ENCODE peak calls at places on chromosomes 1 and 21, in eight cellular contexts. One of them, this sample, is unnamed.
A peak's percentile ranks its signal among the peaks of the same experiment; 100 is the strongest.

GRCh38 chr21:34894401-34894800 is 154.7 kb downstream of the RUNX1 start:
- DNase-seq in RWPE2: no peak
- DNase-seq in CD8-positive, alpha-beta memory T cell: no peak
- DNase-seq in left lung: no peak
- DNase-seq in BJ: no peak
- DNase-seq in kidney epithelial cell: no peak
- DNase-seq in brain microvascular endothelial cell: no peak
- DNase-seq in astrocyte of the spinal cord: no peak
- DNase-seq in this sample: peak; percentile 75

GRCh38 chr1:39732730-39733129 is 6.0 kb upstream of the PPIE start:
- DNase-seq in RWPE2: no peak
- DNase-seq in CD8-positive, alpha-beta memory T cell: no peak
- DNase-seq in left lung: no peak
- DNase-seq in BJ: no peak
- DNase-seq in kidney epithelial cell: no peak
- DNase-seq in brain microvascular endothelial cell: no peak
- DNase-seq in astrocyte of the spinal cord: no peak
- DNase-seq in this sample: no peak

GRCh38 chr1:162218975-162219374 is 149.5 kb downstream of the NOS1AP start:
- DNase-seq in RWPE2: no peak
- DNase-seq in CD8-positive, alpha-beta memory T cell: no peak
- DNase-seq in left lung: no peak
- DNase-seq in BJ: no peak
- DNase-seq in kidney epithelial cell: no peak
- DNase-seq in brain microvascular endothelial cell: no peak
- DNase-seq in astrocyte of the spinal cord: no peak
- DNase-seq in this sample: no peak

GRCh38 chr1:92916899-92917298 is 44.4 kb downstream of the DIPK1A start:
- DNase-seq in RWPE2: no peak
- DNase-seq in CD8-positive, alpha-beta memory T cell: no peak
- DNase-seq in left lung: no peak
- DNase-seq in BJ: no peak
- DNase-seq in kidney epithelial cell: no peak
- DNase-seq in brain microvascular endothelial cell: no peak
- DNase-seq in astrocyte of the spinal cord: no peak
- DNase-seq in this sample: no peak

GRCh38 chr1:13812456-13813397 is 112.7 kb downstream of the PRDM2 start:
- DNase-seq in RWPE2: no peak
- DNase-seq in CD8-positive, alpha-beta memory T cell: no peak
- DNase-seq in left lung: no peak
- DNase-seq in BJ: no peak
- DNase-seq in kidney epithelial cell: peak; percentile 32
- DNase-seq in brain microvascular endothelial cell: no peak
- DNase-seq in astrocyte of the spinal cord: no peak
- DNase-seq in this sample: no peak

GRCh38 chr1:110752941-110753725 is 78.4 kb upstream of the KCNA3 start:
- DNase-seq in RWPE2: no peak
- DNase-seq in CD8-positive, alpha-beta memory T cell: no peak
- DNase-seq in left lung: no peak
- DNase-seq in BJ: no peak
- DNase-seq in kidney epithelial cell: no peak
- DNase-seq in brain microvascular endothelial cell: no peak
- DNase-seq in astrocyte of the spinal cord: no peak
- DNase-seq in this sample: no peak

GRCh38 chr1:22978299-22978698 is 5.6 kb upstream of the LACTBL1 start:
- DNase-seq in RWPE2: no peak
- DNase-seq in CD8-positive, alpha-beta memory T cell: no peak
- DNase-seq in left lung: no peak
- DNase-seq in BJ: no peak
- DNase-seq in kidney epithelial cell: peak; percentile 31
- DNase-seq in brain microvascular endothelial cell: peak; percentile 15
- DNase-seq in astrocyte of the spinal cord: peak; percentile 34
- DNase-seq in this sample: no peak

GRCh38 chr21:42346866-42347600 is 3.8 kb downstream of the TFF2 start:
- DNase-seq in RWPE2: no peak
- DNase-seq in CD8-positive, alpha-beta memory T cell: no peak
- DNase-seq in left lung: no peak
- DNase-seq in BJ: no peak
- DNase-seq in kidney epithelial cell: no peak
- DNase-seq in brain microvascular endothelial cell: no peak
- DNase-seq in astrocyte of the spinal cord: no peak
- DNase-seq in this sample: no peak

GRCh38 chr1:201898992-201899391 is 10.3 kb downstream of the SHISA4 start:
- DNase-seq in RWPE2: no peak
- DNase-seq in CD8-positive, alpha-beta memory T cell: no peak
- DNase-seq in left lung: peak; percentile 68
- DNase-seq in BJ: no peak
- DNase-seq in kidney epithelial cell: no peak
- DNase-seq in brain microvascular endothelial cell: no peak
- DNase-seq in astrocyte of the spinal cord: no peak
- DNase-seq in this sample: no peak

GRCh38 chr1:214337015-214337414 is 56.1 kb downstream of the SMYD2 start:
- DNase-seq in RWPE2: no peak
- DNase-seq in CD8-positive, alpha-beta memory T cell: no peak
- DNase-seq in left lung: no peak
- DNase-seq in BJ: no peak
- DNase-seq in kidney epithelial cell: no peak
- DNase-seq in brain microvascular endothelial cell: no peak
- DNase-seq in astrocyte of the spinal cord: no peak
- DNase-seq in this sample: no peak

GRCh38 chr1:12088607-12089006 is 25.5 kb downstream of the TNFRSF8 start:
- DNase-seq in RWPE2: no peak
- DNase-seq in CD8-positive, alpha-beta memory T cell: peak; percentile 26
- DNase-seq in left lung: no peak
- DNase-seq in BJ: no peak
- DNase-seq in kidney epithelial cell: no peak
- DNase-seq in brain microvascular endothelial cell: no peak
- DNase-seq in astrocyte of the spinal cord: no peak
- DNase-seq in this sample: peak; percentile 92

GRCh38 chr1:25039229-25039628 is 109.2 kb upstream of the RUNX3 start:
- DNase-seq in RWPE2: no peak
- DNase-seq in CD8-positive, alpha-beta memory T cell: no peak
- DNase-seq in left lung: no peak
- DNase-seq in BJ: no peak
- DNase-seq in kidney epithelial cell: no peak
- DNase-seq in brain microvascular endothelial cell: no peak
- DNase-seq in astrocyte of the spinal cord: no peak
- DNase-seq in this sample: no peak

GRCh38 chr1:210117681-210118170 is 114.9 kb upstream of the SERTAD4 start:
- DNase-seq in RWPE2: no peak
- DNase-seq in CD8-positive, alpha-beta memory T cell: no peak
- DNase-seq in left lung: no peak
- DNase-seq in BJ: no peak
- DNase-seq in kidney epithelial cell: no peak
- DNase-seq in brain microvascular endothelial cell: no peak
- DNase-seq in astrocyte of the spinal cord: no peak
- DNase-seq in this sample: no peak

GRCh38 chr1:1703796-1704195 is 11.2 kb upstream of the SLC35E2B start:
- DNase-seq in RWPE2: peak; percentile 54
- DNase-seq in CD8-positive, alpha-beta memory T cell: no peak
- DNase-seq in left lung: no peak
- DNase-seq in BJ: no peak
- DNase-seq in kidney epithelial cell: no peak
- DNase-seq in brain microvascular endothelial cell: no peak
- DNase-seq in astrocyte of the spinal cord: no peak
- DNase-seq in this sample: no peak

GRCh38 chr1:14553711-14554110 is 44.8 kb upstream of the KAZN start:
- DNase-seq in RWPE2: no peak
- DNase-seq in CD8-positive, alpha-beta memory T cell: no peak
- DNase-seq in left lung: no peak
- DNase-seq in BJ: no peak
- DNase-seq in kidney epithelial cell: peak; percentile 88
- DNase-seq in brain microvascular endothelial cell: no peak
- DNase-seq in astrocyte of the spinal cord: peak; percentile 16
- DNase-seq in this sample: no peak

GRCh38 chr1:30095451-30096025 is 627.8 kb downstream of the MATN1 start:
- DNase-seq in RWPE2: no peak
- DNase-seq in CD8-positive, alpha-beta memory T cell: no peak
- DNase-seq in left lung: no peak
- DNase-seq in BJ: no peak
- DNase-seq in kidney epithelial cell: no peak
- DNase-seq in brain microvascular endothelial cell: no peak
- DNase-seq in astrocyte of the spinal cord: no peak
- DNase-seq in this sample: no peak

GRCh38 chr1:220962031-220962751 is 82.9 kb downstream of the HLX start:
- DNase-seq in RWPE2: no peak
- DNase-seq in CD8-positive, alpha-beta memory T cell: no peak
- DNase-seq in left lung: no peak
- DNase-seq in BJ: peak; percentile 94
- DNase-seq in kidney epithelial cell: peak; percentile 84
- DNase-seq in brain microvascular endothelial cell: peak; percentile 66
- DNase-seq in astrocyte of the spinal cord: peak; percentile 86
- DNase-seq in this sample: no peak

GRCh38 chr1:159924025-159924790 is 1.1 kb downstream of the TAGLN2 start:
- DNase-seq in RWPE2: peak; percentile 92
- DNase-seq in CD8-positive, alpha-beta memory T cell: peak; percentile 62
- DNase-seq in left lung: peak; percentile 92
- DNase-seq in BJ: peak; percentile 55
- DNase-seq in kidney epithelial cell: peak; percentile 55
- DNase-seq in brain microvascular endothelial cell: peak; percentile 90
- DNase-seq in astrocyte of the spinal cord: peak; percentile 96
- DNase-seq in this sample: no peak

GRCh38 chr1:22976461-22977243 is 4.0 kb upstream of the LACTBL1 start:
- DNase-seq in RWPE2: no peak
- DNase-seq in CD8-positive, alpha-beta memory T cell: peak; percentile 9
- DNase-seq in left lung: peak; percentile 58
- DNase-seq in BJ: peak; percentile 26
- DNase-seq in kidney epithelial cell: peak; percentile 49
- DNase-seq in brain microvascular endothelial cell: peak; percentile 83
- DNase-seq in astrocyte of the spinal cord: peak; percentile 88
- DNase-seq in this sample: peak; percentile 59

DNA sequence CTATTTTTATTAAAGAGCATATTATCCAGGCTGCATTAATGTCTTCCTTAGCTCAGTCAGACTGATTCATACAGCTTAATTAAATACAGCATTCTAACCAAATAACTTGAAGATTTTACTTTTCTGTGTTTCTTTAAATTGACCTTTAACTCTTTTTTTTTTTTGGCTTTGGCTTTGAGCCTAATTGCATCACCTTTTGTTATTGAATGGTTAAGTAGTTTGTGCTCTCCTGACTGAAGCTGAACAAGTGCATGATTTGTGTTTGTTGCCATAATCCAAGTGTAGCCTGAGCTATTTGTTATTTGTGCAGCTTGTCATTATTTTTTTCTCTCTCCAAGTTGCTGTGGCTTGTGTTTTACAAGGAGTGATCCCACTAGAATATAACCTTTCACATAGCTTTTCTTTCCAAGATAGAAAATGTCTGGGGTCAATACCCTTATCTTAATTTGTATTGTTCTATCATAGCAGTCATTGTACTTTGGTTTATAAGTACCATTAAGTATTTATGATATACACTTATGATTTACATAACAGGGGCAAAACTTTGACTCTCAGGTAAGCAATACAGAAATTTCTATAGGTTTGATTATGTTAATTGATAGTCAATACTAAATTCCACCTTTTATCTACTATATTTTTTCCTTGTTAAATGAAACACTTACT is 31.6 kb downstream of the CDC14A start:
- DNase-seq in RWPE2: no peak
- DNase-seq in CD8-positive, alpha-beta memory T cell: no peak
- DNase-seq in left lung: no peak
- DNase-seq in BJ: no peak
- DNase-seq in kidney epithelial cell: no peak
- DNase-seq in brain microvascular endothelial cell: no peak
- DNase-seq in astrocyte of the spinal cord: no peak
- DNase-seq in this sample: no peak
- H3K4me3 ChIP-seq in RWPE2: no peak overlapping the region
- H3K4me3 ChIP-seq in CD8-positive, alpha-beta memory T cell: no peak overlapping the region
- H3K4me3 ChIP-seq in left lung: no peak overlapping the region
- H3K4me3 ChIP-seq in BJ: no peak overlapping the region
- H3K4me3 ChIP-seq in kidney epithelial cell: no peak overlapping the region
- H3K4me3 ChIP-seq in brain microvascular endothelial cell: no peak overlapping the region
- H3K4me3 ChIP-seq in astrocyte of the spinal cord: no peak overlapping the region
- H3K4me3 ChIP-seq in this sample: no peak overlapping the region

DNA sequence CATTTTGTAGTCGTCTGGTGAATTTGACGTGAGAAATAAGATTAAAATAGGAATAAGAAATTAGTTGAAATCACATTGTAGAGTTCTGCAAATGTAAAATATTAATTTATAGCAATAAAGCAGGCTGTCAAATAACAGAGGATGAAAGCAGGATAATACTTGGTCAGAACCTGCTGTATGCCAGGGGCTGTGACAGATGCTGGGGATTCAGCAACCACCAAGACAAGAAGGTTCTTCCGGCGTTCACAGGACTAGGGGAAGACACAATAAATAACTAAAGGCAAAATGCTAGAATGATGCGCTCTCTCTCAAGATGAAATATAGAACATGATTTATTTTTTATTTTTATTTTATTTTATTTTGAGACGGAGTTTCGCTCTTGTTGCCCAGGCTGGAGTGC is 6.8 kb upstream of the PARK7 start:
- DNase-seq in RWPE2: no peak
- DNase-seq in CD8-positive, alpha-beta memory T cell: no peak
- DNase-seq in left lung: no peak
- DNase-seq in BJ: no peak
- DNase-seq in kidney epithelial cell: no peak
- DNase-seq in brain microvascular endothelial cell: no peak
- DNase-seq in astrocyte of the spinal cord: no peak
- DNase-seq in this sample: no peak
- H3K4me3 ChIP-seq in RWPE2: peak overlapping the region; percentile 61
- H3K4me3 ChIP-seq in CD8-positive, alpha-beta memory T cell: peak overlapping the region; percentile 77
- H3K4me3 ChIP-seq in left lung: peak overlapping the region; percentile 49
- H3K4me3 ChIP-seq in BJ: peak overlapping the region; percentile 47
- H3K4me3 ChIP-seq in kidney epithelial cell: peak overlapping the region; percentile 49
- H3K4me3 ChIP-seq in brain microvascular endothelial cell: peak overlapping the region; percentile 71
- H3K4me3 ChIP-seq in astrocyte of the spinal cord: peak overlapping the region; percentile 54
- H3K4me3 ChIP-seq in this sample: no peak overlapping the region

GRCh38 chr1:151898519-151898991 is 10.8 kb downstream of the THEM4 start:
- DNase-seq in RWPE2: no peak
- DNase-seq in CD8-positive, alpha-beta memory T cell: peak; percentile 26
- DNase-seq in left lung: no peak
- DNase-seq in BJ: no peak
- DNase-seq in kidney epithelial cell: no peak
- DNase-seq in brain microvascular endothelial cell: peak; percentile 14
- DNase-seq in astrocyte of the spinal cord: no peak
- DNase-seq in this sample: peak; percentile 53
- H3K4me3 ChIP-seq in RWPE2: no peak overlapping the region
- H3K4me3 ChIP-seq in CD8-positive, alpha-beta memory T cell: peak overlapping the region; percentile 40
- H3K4me3 ChIP-seq in left lung: no peak overlapping the region
- H3K4me3 ChIP-seq in BJ: no peak overlapping the region
- H3K4me3 ChIP-seq in kidney epithelial cell: no peak overlapping the region
- H3K4me3 ChIP-seq in brain microvascular endothelial cell: no peak overlapping the region
- H3K4me3 ChIP-seq in astrocyte of the spinal cord: no peak overlapping the region
- H3K4me3 ChIP-seq in this sample: no peak overlapping the region

DNA sequence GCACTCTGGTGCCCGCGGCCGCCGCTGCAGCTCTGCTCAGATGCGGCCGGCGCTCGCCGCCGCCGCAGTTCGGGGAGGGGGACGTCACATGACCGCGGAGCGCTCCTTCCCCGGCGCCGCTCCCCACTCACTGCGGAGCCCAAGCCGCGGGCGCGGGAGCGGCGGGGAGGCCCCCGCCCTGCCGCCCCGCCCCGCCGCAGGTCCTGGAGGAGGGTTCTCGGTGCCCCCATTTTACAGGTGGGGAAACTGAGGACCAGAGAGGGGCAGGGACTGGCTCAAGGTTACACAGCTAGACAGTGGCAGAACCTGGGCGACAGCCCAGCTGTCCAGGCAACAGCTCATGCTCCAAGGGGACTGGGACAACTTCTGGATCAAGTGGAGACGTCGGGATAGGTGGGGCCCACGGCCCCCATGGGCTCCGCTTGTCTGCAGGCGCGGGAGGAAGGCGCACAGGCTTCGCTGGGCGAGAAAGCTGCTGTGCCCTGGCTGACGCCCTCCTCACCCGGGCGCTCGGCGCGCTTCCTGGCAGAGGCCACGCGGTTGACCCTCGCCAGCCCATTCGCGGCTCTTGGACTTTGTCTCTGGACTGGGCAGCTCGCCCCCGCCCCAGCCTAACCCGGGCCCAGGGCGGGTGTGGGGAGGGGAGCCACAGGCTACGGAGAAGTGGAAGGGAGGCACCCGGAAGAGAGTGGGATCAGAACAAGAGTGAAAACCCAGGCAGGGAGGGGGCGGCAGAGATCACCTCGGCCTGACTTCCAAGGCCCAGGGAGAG is at the start of gene RAP1GAP:
- DNase-seq in RWPE2: no peak
- DNase-seq in CD8-positive, alpha-beta memory T cell: no peak
- DNase-seq in left lung: no peak
- DNase-seq in BJ: no peak
- DNase-seq in kidney epithelial cell: no peak
- DNase-seq in brain microvascular endothelial cell: no peak
- DNase-seq in astrocyte of the spinal cord: no peak
- DNase-seq in this sample: no peak
- H3K4me3 ChIP-seq in RWPE2: no peak within 1 kb of the TSS
- H3K4me3 ChIP-seq in CD8-positive, alpha-beta memory T cell: peak within 1 kb of the TSS; percentile 51
- H3K4me3 ChIP-seq in left lung: peak within 1 kb of the TSS; percentile 24
- H3K4me3 ChIP-seq in BJ: peak within 1 kb of the TSS; percentile 10
- H3K4me3 ChIP-seq in kidney epithelial cell: peak within 1 kb of the TSS; percentile 25
- H3K4me3 ChIP-seq in brain microvascular endothelial cell: peak within 1 kb of the TSS; percentile 17
- H3K4me3 ChIP-seq in astrocyte of the spinal cord: no peak within 1 kb of the TSS
- H3K4me3 ChIP-seq in this sample: peak within 1 kb of the TSS; percentile 47

This sample was measured in Jurkat, Clone E6-1.